ENCODE peak calls at places on chromosomes 2 and 18, in eight cellular contexts. N is body of pancreas, Y is HCT116, D is breast epithelium, K is GM12891, P is IMR-90, J is ovary, F is K562. X is an unnamed sample.

GRCh38 chr2:54722641-54723299 is 692 bp upstream of the EML6 start:
- DNase-seq in N (no peak), Y (peak), D (no peak), K (no peak), P (peak), J (no peak), F (no peak), X (no peak)

GRCh38 chr18:36411745-36412168 is 114.2 kb downstream of the FHOD3 start:
- DNase-seq in N (no peak), Y (peak), D (no peak), K (no peak), P (peak), J (no peak), F (peak), X (peak)

GRCh38 chr2:28366496-28367282 is 26.0 kb upstream of the FOSL2 start:
- DNase-seq in N (peak), Y (no peak), D (no peak), K (no peak), P (no peak), J (no peak), F (peak), X (peak)

GRCh38 chr18:24395049-24395780 is 2.4 kb downstream of the OSBPL1A start:
- DNase-seq in N (no peak), Y (no peak), D (no peak), K (no peak), P (peak), J (no peak), F (no peak), X (peak)

GRCh38 chr2:28136557-28136956 is 246.0 kb downstream of the BABAM2 start:
- DNase-seq in N (no peak), Y (no peak), D (no peak), K (no peak), P (no peak), J (no peak), F (no peak), X (no peak)

GRCh38 chr18:23515911-23516546 is 12.7 kb downstream of the RMC1 start:
- DNase-seq in N (peak), Y (peak), D (peak), K (peak), P (peak), J (peak), F (peak), X (peak)

GRCh38 chr18:4283746-4284291 is 171.3 kb downstream of the DLGAP1 start:
- DNase-seq in N (no peak), Y (no peak), D (no peak), K (no peak), P (no peak), J (no peak), F (no peak), X (no peak)

GRCh38 chr2:179686069-179686468 is 175.3 kb downstream of the ZNF385B start:
- DNase-seq in N (no peak), Y (no peak), D (no peak), K (no peak), P (no peak), J (no peak), F (no peak), X (no peak)

GRCh38 chr18:40006553-40007073 is 1948.4 kb upstream of the PIK3C3 start:
- DNase-seq in N (no peak), Y (no peak), D (no peak), K (no peak), P (no peak), J (no peak), F (no peak), X (no peak)

GRCh38 chr2:166961933-166962332 is 73.7 kb downstream of the XIRP2 start:
- DNase-seq in N (no peak), Y (no peak), D (no peak), K (no peak), P (peak), J (no peak), F (no peak), X (no peak)

GRCh38 chr2:166614027-166614426 is 120.0 kb upstream of the SCN7A start:
- DNase-seq in N (no peak), Y (no peak), D (no peak), K (no peak), P (no peak), J (no peak), F (no peak), X (no peak)

GRCh38 chr2:44358498-44358897 is 2.8 kb downstream of the PREPL start:
- DNase-seq in N (peak), Y (no peak), D (no peak), K (no peak), P (peak), J (no peak), F (no peak), X (peak)

GRCh38 chr2:71545572-71546274 is 92.4 kb downstream of the DYSF start:
- DNase-seq in N (peak), Y (peak), D (peak), K (peak), P (peak), J (peak), F (peak), X (peak)

GRCh38 chr2:240400319-240401161 is 34.9 kb upstream of the GPC1 start:
- DNase-seq in N (peak), Y (no peak), D (no peak), K (no peak), P (no peak), J (peak), F (no peak), X (no peak)

GRCh38 chr18:5693637-5694175 is 149.9 kb upstream of the EPB41L3 start:
- DNase-seq in N (no peak), Y (no peak), D (no peak), K (no peak), P (no peak), J (no peak), F (no peak), X (no peak)

GRCh38 chr18:66558773-66559172 is 45.1 kb downstream of the CDH19 start:
- DNase-seq in N (no peak), Y (no peak), D (no peak), K (no peak), P (no peak), J (no peak), F (no peak), X (no peak)

GRCh38 chr2:232522014-232522854 is 2.0 kb downstream of the PRSS56 start:
- DNase-seq in N (peak), Y (no peak), D (no peak), K (peak), P (no peak), J (peak), F (peak), X (peak)

GRCh38 chr2:128642801-128643200 is 324.1 kb upstream of the HS6ST1 start:
- DNase-seq in N (no peak), Y (no peak), D (peak), K (no peak), P (no peak), J (no peak), F (no peak), X (no peak)

GRCh38 chr2:111121873-111122630 is 1.3 kb downstream of the BCL2L11 start:
- DNase-seq in N (peak), Y (peak), D (peak), K (no peak), P (peak), J (peak), F (peak), X (peak)
- TF ChIP-seq POLR2A in N (peak), Y (peak), D (peak), K (no peak), P (no peak), J (no peak), F (peak), X (peak)

DNA sequence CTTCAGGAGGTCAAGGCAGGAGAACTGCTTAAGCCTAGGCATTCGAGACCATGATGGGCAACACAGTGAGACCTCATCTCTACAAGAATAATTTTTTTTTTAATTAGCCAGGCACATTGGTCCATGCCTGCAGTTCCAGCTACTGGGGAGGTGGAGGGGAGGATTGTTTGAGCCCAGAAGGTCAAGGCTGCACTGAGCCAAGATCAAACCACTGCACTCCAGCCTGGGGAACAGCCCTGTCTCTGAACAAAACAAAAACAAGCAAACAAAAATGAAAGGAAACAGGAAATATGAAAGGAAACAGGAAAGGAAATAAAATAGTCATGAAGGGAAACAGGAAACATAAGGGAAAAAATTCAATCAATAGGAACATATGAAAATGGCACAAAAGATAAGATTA is 64.7 kb upstream of the TMEM247 start:
- DNase-seq in N (no peak), Y (no peak), D (no peak), K (no peak), P (no peak), J (no peak), F (no peak), X (no peak)
- TF ChIP-seq POLR2A in N (no peak), Y (no peak), D (no peak), K (no peak), P (no peak), J (no peak), F (no peak), X (no peak)

DNA sequence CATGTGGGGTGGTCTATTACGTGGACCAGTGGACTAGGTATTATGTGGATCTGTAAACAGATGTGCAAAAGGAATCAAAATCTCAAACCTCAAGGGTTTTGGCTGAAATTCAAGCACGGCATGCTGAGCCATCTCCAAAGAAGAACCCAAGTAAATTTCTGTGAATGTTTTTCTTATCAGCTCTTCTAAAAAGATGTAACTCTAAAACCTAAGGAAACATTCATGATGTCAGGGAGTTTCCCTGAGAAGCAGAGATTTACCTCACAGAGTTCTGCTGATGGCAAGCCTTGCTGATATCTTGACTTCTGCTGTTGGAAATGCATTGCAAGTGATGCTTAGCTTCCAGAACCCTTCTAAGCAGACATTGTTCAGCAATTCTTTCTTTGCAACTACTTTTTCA is 21.6 kb downstream of the DSG4 start:
- DNase-seq in N (no peak), Y (no peak), D (no peak), K (no peak), P (no peak), J (no peak), F (no peak), X (no peak)
- TF ChIP-seq POLR2A in N (no peak), Y (no peak), D (no peak), K (no peak), P (no peak), J (no peak), F (no peak), X (no peak)

DNA sequence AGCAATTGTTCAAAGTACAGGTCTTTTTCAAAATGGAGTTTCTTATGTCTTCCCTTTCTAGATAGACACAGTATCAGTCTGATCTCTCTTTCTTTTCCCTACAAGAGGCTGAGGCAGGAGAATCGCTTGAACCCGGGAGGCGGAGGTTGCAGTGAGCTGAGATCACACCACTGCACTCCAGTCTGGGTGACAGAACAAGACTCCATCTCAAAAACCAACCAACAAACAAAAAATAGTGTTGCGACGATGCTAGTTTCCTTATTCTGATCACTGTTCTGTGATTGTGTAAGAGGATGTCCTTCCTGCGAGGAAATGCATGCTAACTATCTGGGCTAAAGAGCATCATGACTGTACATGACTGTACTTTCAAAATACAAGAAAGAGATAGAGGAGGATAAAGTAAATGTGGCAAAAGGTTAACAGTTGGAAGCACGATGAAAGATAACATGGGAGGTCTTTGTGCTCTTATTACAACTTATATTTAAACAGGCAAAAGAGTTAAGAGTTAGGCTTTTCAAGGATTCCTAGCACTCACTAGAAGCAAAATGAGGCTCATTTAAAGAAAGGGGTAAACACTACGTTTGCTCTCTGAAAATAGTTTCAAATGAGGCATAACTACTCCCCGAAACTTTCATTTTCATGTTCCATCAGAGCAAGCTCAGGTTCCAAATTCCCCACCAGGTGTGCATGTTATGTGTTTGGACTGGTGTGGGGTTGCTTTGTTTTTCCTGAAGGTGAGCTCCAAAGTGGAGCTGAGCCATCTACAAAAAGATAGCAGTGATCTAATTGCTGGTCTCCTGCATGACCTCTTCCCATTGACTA is 23.8 kb downstream of the SOWAHC start:
- DNase-seq in N (no peak), Y (no peak), D (no peak), K (no peak), P (peak), J (no peak), F (no peak), X (no peak)
- TF ChIP-seq POLR2A in N (no peak), Y (no peak), D (no peak), K (no peak), P (no peak), J (no peak), F (no peak), X (no peak)

GRCh38 chr18:46067431-46068007 is 4.5 kb downstream of the PSTPIP2 start:
- DNase-seq in N (peak), Y (peak), D (no peak), K (no peak), P (peak), J (no peak), F (no peak), X (peak)
- TF ChIP-seq POLR2A in N (no peak), Y (no peak), D (no peak), K (no peak), P (no peak), J (no peak), F (no peak), X (no peak)

DNA sequence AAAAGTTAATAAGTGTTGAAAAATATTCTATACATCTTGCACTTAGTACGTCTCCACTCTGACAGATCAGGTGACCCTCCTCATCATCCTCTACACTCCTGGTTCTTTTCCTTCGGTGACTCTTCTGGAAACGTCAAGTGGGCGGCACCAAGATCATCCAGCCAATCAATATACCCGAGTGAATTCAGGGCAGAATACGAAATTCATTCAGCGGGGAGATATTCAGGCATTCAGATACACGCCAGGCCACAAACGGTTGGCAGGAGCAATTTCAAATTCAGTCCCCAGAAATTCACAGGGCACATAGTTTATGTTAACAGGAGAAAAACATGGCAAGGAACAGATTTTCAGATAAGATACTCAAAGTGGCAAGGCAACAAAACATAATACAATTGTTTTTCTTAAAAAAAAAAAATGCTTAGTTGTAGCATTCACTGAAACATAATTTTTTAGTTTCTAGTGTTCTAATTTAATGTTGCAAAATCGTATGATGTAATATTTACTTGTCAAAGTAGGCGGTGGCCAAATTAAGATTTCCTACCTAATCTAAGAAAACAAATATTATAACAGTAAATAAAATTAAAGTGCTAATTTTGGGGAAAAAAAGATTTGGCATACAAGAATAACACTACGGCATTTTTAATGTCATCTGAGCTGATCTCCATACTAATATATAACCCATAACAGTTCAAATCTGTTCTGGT is 4.2 kb downstream of the CLK1 start:
- DNase-seq in N (peak), Y (no peak), D (no peak), K (no peak), P (no peak), J (no peak), F (peak), X (no peak)
- TF ChIP-seq POLR2A in N (no peak), Y (no peak), D (no peak), K (no peak), P (no peak), J (no peak), F (no peak), X (no peak)